ENCODE peak calls at places on chromosomes 1 and 21, in eight cellular contexts. G is retinal pigment epithelial cell, J is astrocyte of the hippocampus, Q is T1000, L is neural progenitor cell, V is hepatocyte, P is Peyer's patch, F is RKO. T is an unnamed sample.

GRCh38 chr1:170192535-170192934 is 46.8 kb downstream of the NTMT2 start:
- DNase-seq in G (no peak), J (no peak), Q (no peak), L (no peak), V (no peak), P (no peak), F (no peak), T (no peak)

GRCh38 chr1:34977210-34977471 is 8.0 kb downstream of the TMEM35B start:
- DNase-seq in G (no peak), J (no peak), Q (no peak), L (no peak), V (no peak), P (no peak), F (no peak), T (no peak)

GRCh38 chr1:117606608-117607261 is 887 bp downstream of the TENT5C start:
- DNase-seq in G (no peak), J (peak; percentile 16), Q (no peak), L (peak; percentile 46), V (peak; percentile 74), P (peak; percentile 77), F (no peak), T (peak; percentile 31)

GRCh38 chr1:215556996-215557395 is 10.1 kb upstream of the KCTD3 start:
- DNase-seq in G (no peak), J (no peak), Q (no peak), L (no peak), V (no peak), P (no peak), F (no peak), T (no peak)

GRCh38 chr1:162689745-162690671 is 57.7 kb downstream of the DDR2 start:
- DNase-seq in G (no peak), J (no peak), Q (no peak), L (no peak), V (no peak), P (no peak), F (no peak), T (peak; percentile 27)

GRCh38 chr1:221602866-221603265 is 139.0 kb downstream of the DUSP10 start:
- DNase-seq in G (no peak), J (no peak), Q (no peak), L (no peak), V (no peak), P (no peak), F (no peak), T (no peak)

GRCh38 chr1:173205146-173206051 is 1.7 kb downstream of the TNFSF4 start:
- DNase-seq in G (no peak), J (peak; percentile 21), Q (no peak), L (no peak), V (peak; percentile 51), P (no peak), F (no peak), T (peak; percentile 55)

GRCh38 chr1:171788696-171789095 is 7.2 kb downstream of the METTL13 start:
- DNase-seq in G (no peak), J (peak; percentile 94), Q (no peak), L (no peak), V (no peak), P (no peak), F (no peak), T (peak; percentile 77)

GRCh38 chr1:23103001-23103879 is 65.4 kb downstream of the LUZP1 start:
- DNase-seq in G (no peak), J (no peak), Q (no peak), L (no peak), V (no peak), P (peak; percentile 56), F (peak; percentile 95), T (no peak)

GRCh38 chr21:43361127-43361492 is 65.8 kb downstream of the SIK1 start:
- DNase-seq in G (no peak), J (no peak), Q (no peak), L (no peak), V (peak; percentile 46), P (no peak), F (no peak), T (no peak)

GRCh38 chr1:21620011-21620410 is 49.1 kb downstream of the RAP1GAP start:
- DNase-seq in G (no peak), J (no peak), Q (no peak), L (no peak), V (no peak), P (no peak), F (no peak), T (no peak)

GRCh38 chr21:25412090-25412489 is 195.2 kb downstream of the MRPL39 start:
- DNase-seq in G (no peak), J (no peak), Q (no peak), L (no peak), V (no peak), P (no peak), F (peak; percentile 7), T (no peak)

GRCh38 chr1:109402025-109402424 is 4.3 kb upstream of the SORT1 start:
- DNase-seq in G (no peak), J (no peak), Q (no peak), L (no peak), V (no peak), P (no peak), F (no peak), T (no peak)

GRCh38 chr1:203644191-203644590 is 17.6 kb downstream of the ATP2B4 start:
- DNase-seq in G (no peak), J (no peak), Q (no peak), L (no peak), V (no peak), P (no peak), F (no peak), T (no peak)

GRCh38 chr1:29193879-29194455 is 12.3 kb upstream of the SRSF4 start:
- DNase-seq in G (no peak), J (no peak), Q (no peak), L (no peak), V (no peak), P (no peak), F (no peak), T (no peak)

GRCh38 chr1:30315185-30315960 is 408.0 kb downstream of the MATN1 start:
- DNase-seq in G (no peak), J (no peak), Q (no peak), L (no peak), V (no peak), P (no peak), F (no peak), T (no peak)

GRCh38 chr1:3019516-3020051 is 1.7 kb upstream of the ACTRT2 start:
- DNase-seq in G (no peak), J (no peak), Q (no peak), L (no peak), V (no peak), P (no peak), F (no peak), T (no peak)

GRCh38 chr1:247104965-247105364 is 809 bp upstream of the ZNF669 start:
- DNase-seq in G (no peak), J (no peak), Q (no peak), L (no peak), V (no peak), P (no peak), F (no peak), T (no peak)

GRCh38 chr1:227793079-227793947 is 22.2 kb upstream of the PRSS38 start:
- DNase-seq in G (no peak), J (no peak), Q (no peak), L (no peak), V (no peak), P (no peak), F (no peak), T (no peak)

GRCh38 chr1:28580706-28581530 is 11.1 kb upstream of the RAB42 start:
- DNase-seq in G (no peak), J (peak; percentile 67), Q (no peak), L (peak; percentile 82), V (peak; percentile 50), P (peak; percentile 75), F (peak; percentile 68), T (peak; percentile 33)

GRCh38 chr1:30137001-30137400 is 586.4 kb downstream of the MATN1 start:
- DNase-seq in G (no peak), J (no peak), Q (no peak), L (no peak), V (no peak), P (no peak), F (no peak), T (no peak)

GRCh38 chr1:200337410-200337809 is 72.4 kb downstream of the ZNF281 start:
- DNase-seq in G (no peak), J (no peak), Q (no peak), L (no peak), V (no peak), P (no peak), F (no peak), T (no peak)

GRCh38 chr1:4653328-4653660 is 1.1 kb upstream of the AJAP1 start:
- DNase-seq in G (no peak), J (no peak), Q (no peak), L (peak; percentile 33), V (no peak), P (no peak), F (no peak), T (no peak)

GRCh38 chr1:80274256-80274655 is 1267.7 kb upstream of the ADGRL4 start:
- DNase-seq in G (no peak), J (no peak), Q (no peak), L (no peak), V (no peak), P (no peak), F (no peak), T (no peak)

GRCh38 chr21:46211786-46212720 is 16.5 kb downstream of the LSS start:
- DNase-seq in G (no peak), J (no peak), Q (no peak), L (no peak), V (no peak), P (peak; percentile 37), F (no peak), T (no peak)

GRCh38 chr1:28064064-28064463 is 24.3 kb downstream of the EYA3 start:
- DNase-seq in G (no peak), J (no peak), Q (no peak), L (no peak), V (no peak), P (no peak), F (no peak), T (peak; percentile 56)